ENCODE peak calls at places on chromosomes 16 and 17, in six cellular contexts. A is hepatocyte, Y is GM23248, U is GM23338, N is HCT116, D is MM.1S. W is an unnamed sample. For H3K9me2, the result is how much of the 10 kb centered on the place peaks cover.

GRCh38 chr17:44757918-44758413 is 822 bp upstream of the ADAM11 start:
- DNase-seq in A (no peak), Y (no peak), U (no peak), N (no peak), D (no peak), W (no peak)

GRCh38 chr17:50365165-50365564 is 7.8 kb downstream of the MRPL27 start:
- DNase-seq in A (no peak), Y (no peak), U (peak), N (no peak), D (no peak), W (no peak)

GRCh38 chr16:57859331-57859730 is 57.0 kb upstream of the KIFC3 start:
- DNase-seq in A (peak), Y (peak), U (peak), N (peak), D (no peak), W (peak)

GRCh38 chr16:57284206-57284951 is at the start of gene PLLP:
- DNase-seq in A (peak), Y (peak), U (peak), N (no peak), D (no peak), W (peak)

GRCh38 chr17:1759529-1759928 is 2.3 kb upstream of the SERPINF1 start:
- DNase-seq in A (no peak), Y (no peak), U (no peak), N (no peak), D (no peak), W (peak)

GRCh38 chr17:81365601-81366585 is 29.4 kb upstream of the BAHCC1 start:
- DNase-seq in A (peak), Y (no peak), U (no peak), N (peak), D (no peak), W (peak)

GRCh38 chr17:51079049-51079448 is 41.6 kb downstream of the SPAG9 start:
- DNase-seq in A (no peak), Y (peak), U (no peak), N (no peak), D (no peak), W (peak)

GRCh38 chr17:63764701-63765100 is 8.7 kb downstream of the CCDC47 start:
- DNase-seq in A (no peak), Y (peak), U (no peak), N (no peak), D (no peak), W (no peak)

GRCh38 chr17:37410357-37410756 is 3.7 kb downstream of the TADA2A start:
- DNase-seq in A (no peak), Y (no peak), U (no peak), N (no peak), D (no peak), W (no peak)

GRCh38 chr17:1031711-1032110 is 34.8 kb downstream of the TIMM22 start:
- DNase-seq in A (peak), Y (peak), U (peak), N (no peak), D (no peak), W (no peak)

GRCh38 chr16:90031186-90031930 is 12.1 kb upstream of the DBNDD1 start:
- DNase-seq in A (no peak), Y (peak), U (no peak), N (no peak), D (no peak), W (no peak)

GRCh38 chr17:59427996-59428395 is 96.5 kb downstream of the YPEL2 start:
- DNase-seq in A (no peak), Y (peak), U (no peak), N (no peak), D (no peak), W (no peak)

GRCh38 chr17:35865412-35866355 is 3.0 kb downstream of the HEATR9 start:
- DNase-seq in A (no peak), Y (peak), U (no peak), N (no peak), D (no peak), W (peak)

GRCh38 chr17:42659079-42659931 is at the start of gene TUBG2:
- DNase-seq in A (peak), Y (peak), U (peak), N (peak), D (peak), W (peak)

GRCh38 chr17:6843241-6843890 is 11.8 kb upstream of the TEKT1 start:
- DNase-seq in A (peak), Y (peak), U (peak), N (peak), D (peak), W (peak)

GRCh38 chr16:82329504-82330192 is 159.6 kb upstream of the MPHOSPH6 start:
- DNase-seq in A (peak), Y (no peak), U (peak), N (no peak), D (no peak), W (peak)

GRCh38 chr16:16120044-16120381 is 103.3 kb downstream of the ABCC6 start:
- DNase-seq in A (no peak), Y (no peak), U (no peak), N (no peak), D (no peak), W (no peak)

GRCh38 chr16:57752203-57752580 is 16.6 kb downstream of the KATNB1 start:
- DNase-seq in A (no peak), Y (no peak), U (no peak), N (no peak), D (no peak), W (no peak)

DNA sequence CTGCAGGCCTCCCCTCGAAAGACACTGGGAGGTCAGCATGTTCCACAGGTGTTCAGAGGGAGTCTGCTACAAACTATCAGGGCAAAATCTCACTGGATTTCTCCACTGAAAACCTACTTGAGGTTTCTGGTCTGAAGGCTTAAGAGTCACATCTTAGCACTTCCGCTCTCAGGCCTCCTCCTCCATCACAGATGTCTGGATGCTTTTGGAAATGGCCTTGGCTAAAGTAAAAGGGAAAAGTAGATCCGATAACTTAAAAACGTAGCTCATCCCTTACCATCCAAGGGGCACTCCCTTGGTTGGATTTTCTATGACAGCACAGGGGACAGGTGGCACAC is 14.4 kb downstream of the GINS2 start:
- DNase-seq in A (no peak), Y (no peak), U (no peak), N (no peak), D (no peak), W (no peak)
- H3K9me2 ChIP-seq in A (under half), Y (under half), U (under half), N (under half), D (under half), W (under half)

DNA sequence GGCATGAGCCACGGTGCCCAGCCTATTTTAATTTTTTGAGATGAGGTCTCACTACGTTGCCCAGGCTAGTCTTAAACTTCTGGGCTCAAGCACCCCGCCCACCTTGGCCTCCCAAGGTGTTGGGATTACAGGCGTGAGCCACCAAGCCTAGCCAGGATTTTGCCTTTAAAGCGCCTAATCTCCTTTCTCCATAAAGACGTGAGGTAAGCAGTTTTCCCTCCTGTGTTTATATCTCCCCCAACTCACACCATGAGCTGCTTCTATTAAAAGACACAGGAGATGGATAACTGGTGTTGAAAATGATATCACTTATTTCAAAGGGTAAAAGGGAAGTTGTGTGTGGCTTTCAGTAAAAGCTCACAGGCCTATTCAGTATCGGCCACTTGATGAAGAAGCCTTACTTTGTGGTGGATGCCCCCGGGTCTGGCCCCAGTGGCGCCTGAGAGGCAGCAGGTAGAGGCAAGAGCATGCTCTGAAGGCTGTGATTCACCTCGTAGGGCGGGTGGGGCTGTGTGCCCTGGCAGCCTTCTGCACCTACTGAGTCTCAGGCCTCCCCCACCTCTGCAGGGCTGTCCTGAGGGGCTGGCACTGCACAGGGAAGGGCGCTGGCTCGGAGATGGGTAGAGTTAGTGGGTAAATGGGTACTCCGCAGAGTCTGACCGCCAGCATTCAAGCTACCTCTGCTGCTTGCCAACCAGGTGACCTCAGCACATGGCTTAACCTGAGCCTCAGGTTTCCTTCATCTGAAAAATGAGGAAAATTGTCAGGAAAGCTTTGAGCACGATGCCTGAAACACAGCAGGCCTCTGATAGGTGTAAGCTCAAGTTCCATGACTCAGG is 146.8 kb downstream of the CLEC16A start:
- DNase-seq in A (no peak), Y (no peak), U (no peak), N (no peak), D (no peak), W (no peak)
- H3K9me2 ChIP-seq in A (under half), Y (under half), U (under half), N (under half), D (under half), W (under half)

GRCh38 chr16:87586201-87586782 is 16.0 kb upstream of the JPH3 start:
- DNase-seq in A (no peak), Y (no peak), U (no peak), N (no peak), D (no peak), W (peak)

GRCh38 chr16:87584271-87584670 is 18.0 kb upstream of the JPH3 start:
- DNase-seq in A (no peak), Y (peak), U (no peak), N (no peak), D (no peak), W (peak)

GRCh38 chr16:87585452-87586200 is 16.7 kb upstream of the JPH3 start:
- DNase-seq in A (no peak), Y (no peak), U (no peak), N (no peak), D (no peak), W (no peak)

GRCh38 chr16:87584975-87585374 is 17.3 kb upstream of the JPH3 start:
- DNase-seq in A (no peak), Y (no peak), U (no peak), N (no peak), D (no peak), W (no peak)

DNA sequence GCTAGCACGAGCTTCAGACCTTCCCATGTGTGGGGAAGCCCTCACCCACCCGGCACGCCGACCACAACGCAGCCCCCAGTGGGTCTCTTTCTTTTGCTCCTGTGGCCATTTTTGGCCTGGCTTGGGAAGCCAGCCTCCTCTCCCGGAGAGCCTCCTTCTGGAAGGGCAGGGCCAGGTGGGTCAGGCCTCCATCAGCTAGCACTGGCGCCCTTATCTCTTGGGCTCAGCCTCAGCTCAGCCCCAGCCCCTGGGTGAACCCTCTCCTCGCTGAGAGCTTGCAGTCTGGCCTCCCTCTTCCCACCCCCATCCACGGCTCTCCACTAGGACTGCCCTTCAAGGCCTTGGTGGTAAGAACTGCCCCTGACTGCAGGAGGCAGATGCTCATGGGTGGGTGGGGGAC is 14.7 kb upstream of the JPH3 start:
- DNase-seq in A (no peak), Y (no peak), U (no peak), N (no peak), D (no peak), W (no peak)
- H3K9me2 ChIP-seq in A (under half), Y (under half), U (under half), N (under half), D (under half), W (under half)

GRCh38 chr17:47931848-47932247 is 9.5 kb upstream of the PNPO start:
- DNase-seq in A (no peak), Y (no peak), U (no peak), N (no peak), D (no peak), W (no peak)
- H3K9me2 ChIP-seq in A (under half), Y (under half), U (under half), N (under half), D (under half), W (under half)

DNA sequence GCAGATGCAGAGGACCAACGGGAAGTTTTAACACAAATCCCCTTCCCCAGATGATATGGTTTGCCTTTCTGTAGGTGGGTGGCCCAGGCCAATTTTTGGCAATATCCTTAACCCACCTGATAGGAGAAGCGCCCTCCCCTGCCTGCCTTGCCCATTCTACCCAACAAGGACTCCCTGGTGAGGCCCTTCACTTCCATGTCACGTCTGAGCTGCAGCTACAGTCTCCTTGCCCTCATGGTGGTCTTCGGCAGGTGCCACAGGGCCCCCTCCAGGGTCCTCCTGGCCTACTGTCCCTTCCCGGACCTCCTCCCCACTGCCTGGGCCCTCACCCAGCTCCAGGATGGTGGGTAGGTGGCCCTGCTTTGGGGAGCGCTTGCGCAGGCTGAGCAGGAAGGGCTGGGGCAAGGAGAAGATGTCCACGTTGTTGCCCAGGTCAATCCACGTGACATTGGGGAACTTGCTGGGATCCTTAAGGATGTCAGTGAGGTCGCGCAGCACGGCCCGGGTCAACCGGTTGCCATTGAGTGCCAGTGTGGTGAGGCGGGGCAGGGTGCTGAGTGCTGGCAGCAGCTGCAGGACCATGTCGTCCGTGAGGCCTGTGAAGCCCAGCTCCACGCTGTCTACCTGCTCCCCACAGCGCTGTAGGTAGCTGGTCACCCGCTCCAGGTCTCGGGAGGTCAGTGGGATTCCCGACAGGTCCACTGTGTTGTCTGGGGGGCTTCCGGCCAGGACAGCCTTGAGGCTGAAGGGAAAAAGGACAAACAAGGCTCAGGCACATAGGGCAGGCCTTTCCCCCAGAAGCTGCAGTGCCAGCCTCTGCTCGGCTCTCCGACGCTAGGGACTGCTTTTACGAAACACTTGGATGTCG is 28.3 kb downstream of the TRPV2 start:
- DNase-seq in A (no peak), Y (no peak), U (no peak), N (no peak), D (no peak), W (no peak)
- H3K9me2 ChIP-seq in A (under half), Y (under half), U (under half), N (under half), D (under half), W (under half)

DNA sequence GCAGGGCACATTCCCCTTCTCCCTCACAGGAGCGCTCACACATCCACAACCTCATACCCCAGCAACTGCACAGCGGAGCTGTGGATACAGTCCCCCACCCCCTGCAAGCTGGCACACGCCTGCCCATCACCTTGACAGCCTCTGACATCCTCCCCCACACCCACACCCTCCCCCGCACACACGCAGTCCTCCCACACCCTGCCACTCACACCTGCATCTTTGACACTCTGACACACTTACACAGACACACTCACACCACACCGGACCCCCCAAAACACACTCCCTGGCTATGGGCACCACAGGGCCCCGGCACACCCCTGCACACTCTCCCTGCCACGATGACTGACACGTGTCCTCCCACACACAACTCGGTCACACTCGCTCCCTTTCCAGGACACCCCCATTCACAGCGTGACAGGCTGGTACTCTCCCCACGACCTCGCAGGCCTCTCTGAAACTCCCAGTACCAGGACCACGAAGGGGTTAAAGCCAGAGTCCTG is 531 bp upstream of the PPP1R1B start:
- DNase-seq in A (no peak), Y (no peak), U (no peak), N (no peak), D (no peak), W (no peak)
- H3K9me2 ChIP-seq in A (under half), Y (under half), U (under half), N (under half), D (under half), W (under half)

GRCh38 chr16:66651474-66651765 is 45.1 kb downstream of the CMTM4 start:
- DNase-seq in A (no peak), Y (no peak), U (no peak), N (no peak), D (no peak), W (no peak)

GRCh38 chr16:66649167-66649566 is 44.7 kb downstream of the CMTM3 start:
- DNase-seq in A (no peak), Y (no peak), U (no peak), N (no peak), D (no peak), W (no peak)

GRCh38 chr16:66651965-66652364 is 44.6 kb downstream of the CMTM4 start:
- DNase-seq in A (no peak), Y (no peak), U (no peak), N (no peak), D (no peak), W (no peak)

GRCh38 chr16:66649636-66650205 is 45.2 kb downstream of the CMTM3 start:
- DNase-seq in A (peak), Y (no peak), U (no peak), N (no peak), D (no peak), W (no peak)

DNA sequence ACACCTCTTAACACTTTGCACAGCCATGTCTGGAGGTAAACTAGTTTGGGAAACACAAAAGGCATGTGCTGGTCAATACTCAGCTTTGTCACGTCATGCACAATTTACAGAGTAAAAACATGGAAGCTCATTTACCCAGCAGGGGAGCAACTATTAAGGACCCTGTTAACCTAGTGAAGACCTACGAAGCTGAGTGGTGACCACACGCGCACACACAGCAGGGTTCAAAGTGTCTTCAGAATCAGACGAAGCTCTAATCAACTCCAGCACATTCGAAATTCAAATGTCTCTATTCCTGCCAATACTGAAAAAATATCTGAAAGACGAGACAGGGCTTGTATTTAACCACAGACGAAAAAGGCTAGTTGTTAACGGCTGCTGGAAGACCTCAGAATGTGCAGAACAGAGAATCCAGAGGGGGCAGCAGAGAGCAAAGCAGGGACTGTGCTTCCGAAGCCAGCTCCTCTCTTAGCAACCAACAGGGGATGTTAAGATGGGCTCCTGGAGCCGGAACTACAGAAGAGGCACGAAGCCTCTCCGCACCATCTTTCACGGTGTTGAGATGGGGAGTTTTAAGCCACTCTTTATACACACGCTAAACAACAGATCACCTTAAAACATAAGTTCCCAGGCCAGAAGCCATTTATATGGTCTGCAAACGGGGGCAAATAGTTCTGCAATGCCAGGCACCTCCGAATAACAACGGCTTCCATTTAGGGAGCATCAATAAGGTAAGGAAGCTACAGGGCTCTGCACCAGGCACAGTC is 45.7 kb downstream of the CMTM4 start:
- DNase-seq in A (peak), Y (peak), U (peak), N (peak), D (peak), W (peak)
- H3K9me2 ChIP-seq in A (under half), Y (under half), U (under half), N (under half), D (under half), W (under half)

W was measured in PC-3.